ENCODE peak calls at places on chromosomes 4 and X, in six cellular contexts. O is esophagus squamous epithelium, M is GM12892, U is suprapubic skin, C is heart left ventricle, P is ovary. B is an unnamed sample.

GRCh38 chr4:108449139-108449538 is 171.2 kb upstream of the RPL34 start:
- DNase-seq in C (no peak), U (no peak), M (no peak), P (no peak), O (no peak), B (no peak)

GRCh38 chrX:14777484-14777883 is 95.4 kb downstream of the FANCB start:
- DNase-seq in M (no peak), O (no peak), C (no peak), U (no peak), P (no peak), B (no peak)

GRCh38 chr4:118281611-118282442 is 71.0 kb downstream of the PRSS12 start:
- DNase-seq in P (peak), C (peak), O (no peak), M (no peak), U (no peak), B (no peak)

GRCh38 chr4:74944354-74944793 is 11.5 kb downstream of the PARM1 start:
- DNase-seq in M (no peak), P (no peak), U (no peak), C (no peak), O (no peak), B (no peak)

GRCh38 chrX:40080896-40081678 is 16.7 kb downstream of the BCOR start:
- DNase-seq in M (no peak), P (no peak), O (no peak), C (no peak), U (no peak), B (no peak)

GRCh38 chr4:185781555-185782215 is 30.3 kb downstream of the SORBS2 start:
- DNase-seq in P (no peak), C (no peak), U (no peak), M (no peak), O (no peak), B (no peak)

GRCh38 chr4:7120341-7120740 is 52.5 kb upstream of the GRPEL1 start:
- DNase-seq in C (no peak), O (no peak), P (no peak), M (no peak), U (no peak), B (no peak)

GRCh38 chr4:52950226-52950625 is 88.1 kb downstream of the RASL11B start:
- DNase-seq in M (no peak), P (no peak), U (no peak), C (no peak), O (no peak), B (no peak)

GRCh38 chrX:48083212-48083611 is 11.8 kb upstream of the ZNF630 start:
- DNase-seq in P (peak), M (no peak), C (no peak), O (no peak), U (no peak), B (no peak)

GRCh38 chr4:162499478-162499877 is 335.7 kb upstream of the FSTL5 start:
- DNase-seq in C (no peak), O (no peak), U (no peak), P (no peak), M (no peak), B (no peak)

GRCh38 chr4:48269861-48270515 is 350 bp upstream of the TEC start:
- DNase-seq in C (peak), M (peak), P (peak), O (peak), U (peak), B (peak)

GRCh38 chrX:97132654-97133415 is 249.1 kb downstream of the RPA4 start:
- DNase-seq in M (no peak), U (no peak), O (no peak), P (no peak), C (no peak), B (no peak)

GRCh38 chr4:108165601-108166000 is 3.1 kb downstream of the LEF1 start:
- DNase-seq in M (no peak), C (no peak), U (no peak), P (no peak), O (no peak), B (no peak)

GRCh38 chr4:73281396-73281795 is 22.8 kb upstream of the ANKRD17 start:
- DNase-seq in C (no peak), P (no peak), U (no peak), M (no peak), O (no peak), B (no peak)

GRCh38 chrX:127038065-127038464 is 218.5 kb downstream of the PRR32 start:
- DNase-seq in P (no peak), C (no peak), O (no peak), M (no peak), U (no peak), B (no peak)

GRCh38 chr4:174707277-174707676 is 121.8 kb downstream of the GLRA3 start:
- DNase-seq in M (no peak), O (no peak), P (no peak), C (no peak), U (no peak), B (no peak)

GRCh38 chrX:150935466-150935865 is 37.0 kb upstream of the CD99L2 start:
- DNase-seq in P (no peak), C (no peak), O (no peak), U (no peak), M (no peak), B (no peak)

GRCh38 chrX:20330545-20330944 is 63.8 kb upstream of the RPS6KA3 start:
- DNase-seq in P (no peak), U (no peak), O (no peak), C (no peak), M (no peak), B (no peak)

GRCh38 chr4:143355540-143356217 is 19.0 kb downstream of the GAB1 start:
- DNase-seq in P (no peak), C (no peak), M (no peak), U (no peak), O (no peak), B (no peak)

GRCh38 chrX:25442501-25442900 is 426.7 kb upstream of the ARX start:
- DNase-seq in P (no peak), C (no peak), O (no peak), U (no peak), M (no peak), B (no peak)

GRCh38 chrX:3518870-3519269 is 172.4 kb upstream of the MXRA5 start:
- DNase-seq in C (peak), M (no peak), U (no peak), P (no peak), O (no peak), B (no peak)

GRCh38 chrX:102599084-102599949 is at the start of gene ARMCX5:
- DNase-seq in P (peak), C (peak), M (no peak), O (peak), U (peak), B (no peak)
- TF ChIP-seq POLR2A in P (peak), C (no peak), M (peak), O (no peak), U (no peak), B (no peak)

GRCh38 chr4:2871466-2871865 is 27.8 kb downstream of the ADD1 start:
- DNase-seq in U (no peak), P (no peak), M (no peak), O (no peak), C (no peak), B (no peak)

GRCh38 chr4:2871911-2872310 is 28.3 kb downstream of the ADD1 start:
- DNase-seq in C (no peak), M (no peak), U (no peak), P (no peak), O (no peak), B (no peak)

GRCh38 chr4:2875556-2875955 is 31.9 kb downstream of the ADD1 start:
- DNase-seq in C (no peak), U (no peak), M (no peak), O (no peak), P (no peak), B (no peak)

GRCh38 chr4:2873329-2873728 is 29.7 kb downstream of the ADD1 start:
- DNase-seq in C (no peak), M (no peak), O (no peak), P (no peak), U (no peak), B (no peak)

DNA sequence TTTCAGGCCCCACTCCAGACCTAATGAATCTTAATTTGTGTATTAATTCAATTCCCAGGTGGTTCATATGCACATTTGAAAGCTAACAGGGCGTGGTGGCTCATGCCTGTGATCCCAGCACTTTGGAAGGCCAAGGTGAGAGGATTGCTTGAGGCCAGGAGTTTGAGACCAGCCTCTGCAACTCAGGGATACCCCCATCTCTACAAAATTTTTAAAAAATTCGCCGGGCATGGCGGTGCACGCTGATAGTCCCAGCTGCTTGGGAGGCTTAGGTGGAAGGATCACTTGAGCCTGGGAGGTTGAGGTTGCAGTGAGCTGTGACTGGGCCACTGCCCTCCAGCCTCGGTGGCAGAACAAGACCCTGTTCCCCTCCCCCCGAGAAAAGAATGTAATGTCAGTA is 31.2 kb downstream of the ADD1 start:
- DNase-seq in O (no peak), P (no peak), U (no peak), M (no peak), C (no peak), B (no peak)
- TF ChIP-seq POLR2A in O (no peak), P (no peak), U (no peak), M (no peak), C (no peak), B (no peak)

GRCh38 chr4:110196206-110196870 is 2.1 kb downstream of the ELOVL6 start:
- DNase-seq in C (peak), U (no peak), M (peak), O (no peak), P (peak), B (no peak)
- TF ChIP-seq POLR2A in C (no peak), U (no peak), M (peak), O (no peak), P (no peak), B (peak)

GRCh38 chr4:57109847-57110634 is at the start of gene IGFBP7:
- DNase-seq in M (peak), O (no peak), U (no peak), P (peak), C (peak), B (no peak)
- TF ChIP-seq POLR2A in M (no peak), O (no peak), U (no peak), P (peak), C (no peak), B (no peak)

DNA sequence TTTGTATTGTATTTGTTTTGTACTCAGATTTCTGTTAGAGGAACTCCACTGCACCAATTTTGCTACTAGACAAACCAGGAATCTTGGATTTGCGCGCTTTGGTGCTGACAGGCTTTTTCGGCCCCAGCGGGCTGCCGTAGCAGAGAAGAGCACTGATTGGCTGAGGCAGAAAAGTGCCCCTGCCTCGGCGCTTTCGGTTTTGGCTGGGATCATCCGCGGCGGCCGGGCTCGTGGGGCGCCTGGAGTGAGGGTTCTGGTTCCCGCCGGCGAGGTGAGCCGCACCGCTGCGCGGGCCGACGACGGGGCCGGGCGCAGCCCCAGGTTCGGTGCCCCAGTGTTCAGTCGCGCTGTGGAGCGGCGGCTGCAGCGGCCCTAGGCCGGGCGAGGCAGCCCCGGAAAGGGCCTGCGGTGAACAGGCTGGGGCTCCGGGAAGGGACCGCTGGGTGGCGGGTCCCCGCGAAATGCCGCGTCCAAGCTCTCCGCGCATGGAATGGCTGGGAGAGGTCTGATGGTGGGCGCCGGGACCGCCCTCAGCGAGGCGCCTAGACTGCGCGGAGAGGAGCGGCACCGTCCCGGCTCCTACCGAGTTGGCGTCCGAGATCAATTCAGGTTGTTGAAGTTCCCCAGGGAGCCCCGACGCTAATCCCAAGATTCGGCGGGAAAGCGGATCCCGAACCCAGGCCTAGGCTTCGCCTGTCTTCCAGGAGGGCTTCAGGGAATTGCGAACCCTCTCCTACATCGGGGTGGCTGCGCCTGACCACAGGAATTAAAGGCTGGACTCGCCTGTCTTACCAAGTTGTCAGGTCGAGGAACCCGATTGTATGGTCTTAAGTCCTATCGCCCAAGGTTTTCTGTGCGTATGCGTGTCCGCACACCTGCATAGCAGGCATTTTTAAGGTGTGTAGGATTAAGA is at the start of gene LSM6:
- DNase-seq in O (peak), M (peak), U (peak), C (peak), P (peak), B (no peak)
- TF ChIP-seq POLR2A in O (peak), M (peak), U (no peak), C (no peak), P (peak), B (peak)

DNA sequence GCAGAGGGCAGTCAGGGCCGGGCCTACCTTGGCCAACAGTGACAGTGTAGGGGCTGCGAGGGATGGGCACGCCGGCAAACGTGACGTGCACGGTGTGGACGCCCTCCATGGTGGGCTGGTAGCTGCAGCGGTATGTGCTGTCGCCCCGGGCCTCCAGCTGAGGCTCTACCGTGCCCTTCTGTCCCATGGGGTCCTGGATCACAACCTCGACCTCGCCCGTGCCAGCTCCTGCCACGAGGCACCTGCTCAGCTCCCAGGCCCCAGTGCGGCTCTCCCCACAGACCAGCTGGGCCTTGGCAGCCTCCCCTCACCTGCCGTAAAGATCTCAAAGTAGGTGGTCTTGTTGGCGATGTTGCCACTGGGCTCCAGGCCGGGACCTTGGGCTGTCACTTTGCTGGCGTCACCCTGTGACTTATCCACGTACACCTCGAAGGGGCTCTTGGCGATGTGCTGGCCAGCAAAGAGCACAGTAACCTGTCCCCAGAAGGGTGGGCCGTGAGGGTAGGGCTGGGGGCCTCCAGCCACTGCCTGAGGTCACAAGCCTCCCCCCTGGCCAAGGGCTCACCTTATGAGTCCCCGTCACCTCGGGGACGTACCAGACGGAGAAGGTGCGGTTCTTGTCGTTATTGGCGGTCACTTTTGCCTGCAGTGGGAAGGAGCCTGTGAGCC is 8.3 kb downstream of the FLNA start:
- DNase-seq in P (no peak), C (no peak), M (no peak), O (no peak), U (no peak), B (no peak)
- TF ChIP-seq POLR2A in P (no peak), C (no peak), M (no peak), O (no peak), U (no peak), B (no peak)

GRCh38 chr4:85514117-85514516 is 39.2 kb downstream of the ARHGAP24 start:
- DNase-seq in U (no peak), P (no peak), C (no peak), M (no peak), O (no peak), B (no peak)
- TF ChIP-seq POLR2A in U (no peak), P (no peak), C (no peak), M (no peak), O (no peak), B (no peak)

GRCh38 chrX:107826286-107827136 is 845 bp downstream of the MID2 start:
- DNase-seq in P (peak), O (no peak), C (peak), M (peak), U (no peak), B (no peak)
- TF ChIP-seq POLR2A in P (no peak), O (no peak), C (no peak), M (no peak), U (no peak), B (no peak)

GRCh38 chrX:71128166-71128833 is 9.9 kb downstream of the MED12 start:
- DNase-seq in P (no peak), U (no peak), C (no peak), M (no peak), O (no peak), B (no peak)

GRCh38 chrX:71131510-71131909 is 13.1 kb downstream of the MED12 start:
- DNase-seq in O (no peak), C (no peak), M (no peak), P (no peak), U (no peak), B (no peak)

DNA sequence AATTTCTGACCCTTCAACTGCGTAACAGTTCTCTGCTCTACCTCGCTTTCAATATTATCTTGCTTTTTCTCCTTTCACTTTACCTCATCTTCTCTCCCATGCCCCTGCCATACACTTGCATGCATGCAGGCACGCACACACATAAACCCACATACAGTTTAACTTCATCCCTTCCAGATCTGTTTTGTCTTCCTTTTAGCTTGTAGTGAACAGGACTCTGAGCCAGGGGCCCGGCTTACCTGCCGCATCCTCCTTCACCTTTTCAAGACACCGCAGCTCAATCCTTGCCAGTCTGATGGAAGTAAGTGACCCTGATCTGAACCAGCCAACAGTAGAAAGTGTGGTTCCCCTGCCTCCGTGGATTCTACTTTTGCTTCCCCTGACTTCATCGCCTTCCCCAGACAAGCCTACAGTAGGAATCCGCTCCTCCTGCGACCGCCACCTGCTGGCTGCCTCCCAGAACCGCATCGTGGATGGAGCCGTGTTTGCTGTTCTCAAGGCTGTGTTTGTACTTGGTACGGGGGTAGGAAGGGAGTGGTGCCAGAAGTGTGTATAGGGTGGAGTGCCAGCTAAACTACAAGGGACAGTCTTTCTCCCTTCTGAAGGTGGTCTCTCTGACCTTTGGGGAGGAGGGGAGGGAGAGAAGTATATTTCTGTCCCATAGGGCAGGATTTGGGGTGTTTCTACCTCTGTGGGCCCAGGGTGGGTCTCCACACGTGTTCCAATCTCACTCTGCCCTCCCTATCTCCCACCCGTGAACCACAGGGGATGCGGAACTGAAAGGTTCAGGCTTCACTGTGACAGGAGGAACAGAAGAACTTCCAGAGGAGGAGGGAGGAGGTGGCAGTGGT is 10.7 kb downstream of the MED12 start:
- DNase-seq in M (peak), U (no peak), C (peak), O (no peak), P (peak), B (no peak)
- TF ChIP-seq POLR2A in M (no peak), U (no peak), C (no peak), O (no peak), P (no peak), B (no peak)

GRCh38 chrX:36963852-36964251 is 44.3 kb upstream of the FAM47C start:
- DNase-seq in O (no peak), P (no peak), U (no peak), C (no peak), M (no peak), B (no peak)

GRCh38 chrX:36957425-36958328 is 50.5 kb upstream of the FAM47C start:
- DNase-seq in P (no peak), O (no peak), M (no peak), U (no peak), C (no peak), B (no peak)

GRCh38 chrX:36961590-36961989 is 46.6 kb upstream of the FAM47C start:
- DNase-seq in P (no peak), U (no peak), M (no peak), C (no peak), O (no peak), B (no peak)

DNA sequence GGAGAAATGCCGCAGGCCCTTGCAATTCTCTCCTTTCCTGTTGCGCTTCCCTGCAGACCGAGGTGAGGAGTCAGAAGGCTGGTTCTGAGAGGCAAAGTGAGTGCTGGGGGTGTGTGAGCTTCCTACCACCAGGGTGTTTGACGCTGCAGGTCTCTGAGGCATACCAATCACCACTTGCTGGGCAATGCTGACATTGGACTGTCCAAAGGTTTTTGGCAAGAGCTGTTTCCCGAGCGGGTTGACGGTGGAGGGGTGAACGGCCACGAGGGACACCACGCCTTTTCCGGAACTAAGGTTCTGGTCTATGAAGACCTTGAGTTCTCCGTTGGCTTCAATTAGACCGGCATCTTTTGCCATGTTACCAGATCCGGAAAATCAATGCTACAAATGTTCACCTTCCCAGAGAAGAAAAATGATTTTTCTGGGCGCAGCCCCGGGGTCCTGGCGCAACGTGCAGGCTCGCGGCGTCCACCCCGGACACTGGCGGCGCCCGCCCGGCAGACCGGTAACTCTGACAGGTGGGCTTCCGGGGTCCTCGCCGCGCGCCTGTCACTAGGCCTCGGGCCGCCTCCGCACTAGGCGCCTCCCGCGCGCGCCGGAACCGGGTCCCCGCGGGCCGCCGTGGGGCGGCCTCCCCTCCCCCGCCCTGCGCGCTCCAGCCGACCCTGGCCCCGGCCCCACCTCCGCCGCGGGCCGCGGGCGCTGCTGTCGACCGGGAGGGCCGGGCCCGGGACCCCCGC is 44.9 kb upstream of the FAM47C start:
- DNase-seq in M (no peak), P (no peak), O (no peak), C (no peak), U (no peak), B (no peak)
- TF ChIP-seq POLR2A in M (no peak), P (no peak), O (no peak), C (no peak), U (no peak), B (no peak)

B was measured in vagina.